ENCODE peak calls at places on chromosomes 1 and 21, in six cellular contexts. Q is A549, V is tibial nerve, U is heart left ventricle, T is gastrocnemius medialis, H is breast epithelium. L is an unnamed sample.

GRCh38 chr1:97930472-97930871 is 9.6 kb upstream of the DPYD start:
- DNase-seq in T (no peak), U (no peak), H (no peak), V (no peak), Q (no peak), L (no peak)

GRCh38 chr1:203201516-203202205 is 15.2 kb upstream of the CHI3L1 start:
- DNase-seq in V (no peak), Q (no peak), T (peak; percentile 44), U (no peak), H (no peak), L (no peak)

GRCh38 chr1:8435569-8436071 is 117.7 kb downstream of the SLC45A1 start:
- DNase-seq in U (no peak), V (no peak), Q (no peak), T (peak; percentile 56), H (no peak), L (no peak)

GRCh38 chr1:147264158-147264768 is 21.8 kb downstream of the CHD1L start:
- DNase-seq in Q (no peak), U (no peak), V (no peak), T (no peak), H (no peak), L (no peak)

GRCh38 chr1:64323054-64323453 is 119.6 kb downstream of the UBE2U start:
- DNase-seq in V (no peak), H (no peak), T (no peak), Q (no peak), U (no peak), L (no peak)

GRCh38 chr1:93585059-93585966 is 96.3 kb downstream of the BCAR3 start:
- DNase-seq in V (no peak), H (peak; percentile 98), Q (peak; percentile 84), T (peak; percentile 68), U (peak; percentile 95), L (no peak)

GRCh38 chr1:34840426-34840825 is 19.1 kb downstream of the SMIM12 start:
- DNase-seq in H (no peak), V (no peak), Q (no peak), T (no peak), U (no peak), L (no peak)

GRCh38 chr1:40232444-40232843 is 15.3 kb upstream of the TMCO2 start:
- DNase-seq in U (no peak), H (no peak), V (no peak), Q (no peak), T (no peak), L (no peak)

GRCh38 chr1:19398309-19398760 is 86.2 kb downstream of the SLC66A1 start:
- DNase-seq in Q (no peak), V (no peak), T (no peak), U (no peak), H (no peak), L (no peak)

GRCh38 chr1:145872421-145872891 is 13.2 kb downstream of the ANKRD35 start:
- DNase-seq in V (peak; percentile 40), U (peak; percentile 75), Q (no peak), H (peak; percentile 62), T (peak; percentile 69), L (no peak)

GRCh38 chr1:145785481-145785880 is 38.4 kb downstream of the RNF115 start:
- DNase-seq in V (no peak), H (no peak), U (no peak), T (no peak), Q (peak; percentile 46), L (no peak)

GRCh38 chr1:205578780-205579571 is 52.8 kb downstream of the ELK4 start:
- DNase-seq in U (no peak), T (no peak), Q (no peak), H (no peak), V (no peak), L (no peak)

GRCh38 chr1:2233468-2233867 is 5.3 kb downstream of the SKI start:
- DNase-seq in V (no peak), Q (no peak), T (no peak), H (no peak), U (no peak), L (no peak)

GRCh38 chr1:54543729-54544496 is 4.1 kb upstream of the ACOT11 start:
- DNase-seq in V (no peak), Q (no peak), U (no peak), H (no peak), T (no peak), L (no peak)

GRCh38 chr1:108813326-108813725 is 43.6 kb downstream of the AKNAD1 start:
- DNase-seq in U (no peak), V (no peak), Q (no peak), T (no peak), H (no peak), L (no peak)

GRCh38 chr21:36702622-36702968 is 3.7 kb downstream of the SIM2 start:
- DNase-seq in V (no peak), H (no peak), Q (no peak), T (no peak), U (no peak), L (no peak)

GRCh38 chr1:248849637-248850036 is 9.2 kb downstream of the ZNF692 start:
- DNase-seq in Q (no peak), U (no peak), H (no peak), V (no peak), T (no peak), L (no peak)

GRCh38 chr1:32200226-32201010 is at the start of gene CCDC28B:
- DNase-seq in Q (no peak), V (peak; percentile 65), T (peak; percentile 61), U (peak; percentile 80), H (peak; percentile 48), L (no peak)

GRCh38 chr1:12597792-12598191 is 20.2 kb downstream of the DHRS3 start:
- DNase-seq in H (peak; percentile 91), V (peak; percentile 49), Q (no peak), T (peak; percentile 71), U (peak; percentile 82), L (no peak)

GRCh38 chr1:12593621-12594066 is 24.4 kb downstream of the DHRS3 start:
- DNase-seq in V (peak; percentile 58), H (peak; percentile 52), T (peak; percentile 71), U (peak; percentile 75), Q (peak; percentile 83), L (no peak)

GRCh38 chr1:12594490-12594889 is 23.5 kb downstream of the DHRS3 start:
- DNase-seq in T (no peak), V (no peak), Q (no peak), H (no peak), U (peak; percentile 25), L (no peak)

GRCh38 chr1:12594966-12595838 is 22.8 kb downstream of the DHRS3 start:
- DNase-seq in U (peak; percentile 87), H (peak; percentile 89), T (no peak), Q (peak; percentile 80), V (no peak), L (no peak)

DNA sequence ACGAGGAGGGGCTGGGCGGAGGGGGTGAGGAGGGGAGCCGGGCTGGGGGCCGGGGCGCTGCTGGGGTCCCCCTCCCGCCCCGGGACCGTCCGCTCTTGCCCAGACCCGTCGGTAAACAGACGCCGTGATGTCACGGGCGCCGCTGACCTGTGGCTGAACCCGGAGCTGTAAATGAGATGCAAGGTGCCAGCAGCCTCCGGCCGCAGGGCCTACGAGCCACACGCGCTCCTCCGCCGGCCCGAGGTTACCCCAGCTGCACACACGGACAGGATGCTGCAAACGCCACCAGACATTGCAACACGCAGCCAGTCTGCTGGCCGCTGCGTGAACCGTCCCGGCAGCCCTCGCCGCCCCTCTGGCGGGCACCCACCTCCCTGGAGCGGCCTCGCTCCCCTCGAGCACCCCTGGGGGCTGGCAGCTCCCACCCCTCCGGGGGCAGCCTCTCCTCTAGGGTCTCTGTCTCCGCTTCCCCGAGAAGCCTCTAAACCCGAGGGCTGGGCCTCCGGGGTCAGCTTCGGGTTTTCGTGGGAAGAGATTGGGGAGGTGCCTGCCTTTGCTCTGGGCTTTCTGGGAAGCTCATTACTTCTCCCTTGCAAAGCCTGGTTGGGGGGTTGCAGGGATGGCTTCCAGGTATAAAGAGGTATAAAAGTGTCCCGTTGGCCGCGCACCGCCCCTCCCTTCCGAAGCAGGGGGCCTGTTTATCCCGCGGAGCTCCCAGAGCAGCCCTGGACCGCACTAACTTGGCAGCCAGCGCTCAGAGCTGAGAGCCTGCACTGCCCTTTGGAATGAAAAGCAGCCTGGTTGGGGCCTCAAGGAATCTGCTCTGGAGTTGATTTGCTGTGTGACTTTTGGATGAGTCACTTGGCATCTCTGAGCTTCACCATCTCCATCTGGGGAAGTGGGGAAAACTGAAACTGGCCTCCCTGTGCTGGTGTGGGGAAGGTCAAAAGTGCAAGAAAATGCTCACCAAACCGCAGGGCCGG is 21.9 kb downstream of the DHRS3 start:
- DNase-seq in T (peak; percentile 91), H (peak; percentile 97), U (peak; percentile 95), V (peak; percentile 71), Q (peak; percentile 98), L (no peak)
- H3K27ac ChIP-seq in T (peak overlapping the region; percentile 90), H (peak overlapping the region; percentile 97), U (peak overlapping the region; percentile 91), V (peak overlapping the region; percentile 91), Q (peak overlapping the region; percentile 97), L (peak overlapping the region; percentile 87)

DNA sequence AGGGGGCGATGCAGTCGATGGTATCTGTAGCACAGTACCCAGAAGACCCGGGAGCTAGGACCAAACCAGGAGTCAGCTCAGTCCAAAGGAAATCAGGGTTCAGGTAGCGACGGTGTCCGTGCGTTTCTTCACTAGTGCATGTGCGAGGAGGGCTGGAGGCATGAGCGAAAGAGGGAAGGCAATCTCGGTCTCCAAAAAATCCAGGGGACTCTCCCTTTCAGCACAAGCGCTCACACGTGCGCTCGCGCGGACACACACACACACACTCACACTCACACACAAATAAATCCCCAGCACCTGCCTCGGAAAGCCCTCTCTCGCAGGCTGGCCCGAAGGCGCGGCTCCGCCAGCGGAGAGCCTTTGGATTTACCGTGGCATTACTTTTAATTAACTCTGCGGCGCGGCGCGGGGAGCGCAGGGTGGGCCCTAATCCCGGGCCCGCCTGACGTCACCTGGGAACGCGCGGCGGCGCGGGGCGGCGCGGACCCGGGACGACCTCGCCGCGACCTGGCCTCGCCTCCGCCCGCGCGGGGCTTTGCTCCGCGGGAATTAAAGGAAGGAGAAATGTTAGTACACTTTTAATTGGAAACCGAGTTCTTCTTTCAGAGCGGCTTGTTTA is 121.2 kb downstream of the LMX1A start:
- DNase-seq in U (no peak), V (no peak), T (no peak), Q (no peak), H (no peak), L (no peak)
- TF ChIP-seq POLR2A in U (no peak), V (no peak), T (no peak), Q (no peak), H (no peak), L (no peak)

DNA sequence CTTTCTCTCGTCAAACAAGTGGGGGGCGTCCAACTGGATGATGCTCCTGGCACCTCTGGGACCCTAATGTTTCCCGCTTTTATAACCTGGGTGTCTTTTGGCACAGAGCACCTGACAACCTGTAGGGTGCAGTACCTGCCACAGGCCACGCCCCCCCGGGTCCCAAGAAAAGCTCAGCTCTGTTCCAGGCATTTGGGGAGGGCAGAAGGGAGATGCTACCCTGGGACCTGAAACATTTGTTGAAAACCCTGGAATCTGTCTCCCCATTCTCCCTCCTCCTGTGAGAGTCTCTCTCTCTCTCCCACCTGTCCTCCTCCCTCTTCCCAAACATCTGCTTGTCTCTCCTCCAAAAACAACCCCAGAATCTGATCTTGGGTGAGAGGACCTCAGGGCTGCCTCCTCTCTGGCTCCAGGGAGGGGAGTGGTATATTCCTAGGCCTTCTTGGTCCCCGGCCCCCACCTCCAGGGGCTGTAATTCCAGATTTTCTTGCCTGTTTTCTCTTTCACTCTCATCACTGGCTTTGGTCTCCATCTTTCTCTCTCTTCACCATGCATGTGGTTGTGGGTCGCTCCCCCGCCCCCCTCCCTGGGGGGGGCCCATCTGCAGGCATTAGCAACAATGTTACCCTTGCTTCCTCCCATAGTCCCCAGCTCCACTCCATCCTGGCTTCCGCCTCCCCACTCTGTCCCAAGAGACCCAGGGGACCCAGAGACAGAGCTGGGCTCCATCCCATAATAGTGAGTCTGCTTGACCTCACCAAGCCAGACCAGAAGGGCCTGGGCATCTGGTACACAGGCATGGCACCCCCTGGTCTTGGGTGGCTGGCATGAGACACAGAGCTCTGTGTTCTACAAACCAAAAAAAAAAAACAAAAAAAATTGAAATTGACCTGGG is 4.1 kb downstream of the AHDC1 start:
- DNase-seq in V (no peak), T (no peak), Q (no peak), H (no peak), U (peak; percentile 33), L (no peak)
- H3K4me1 ChIP-seq in V (peaks cover 74% of the 10 kb centered on the region), T (peaks cover 72% of the 10 kb centered on the region), Q (peaks cover 58% of the 10 kb centered on the region), H (peaks cover 39% of the 10 kb centered on the region), U (peaks cover 73% of the 10 kb centered on the region), L (peaks cover 61% of the 10 kb centered on the region)

GRCh38 chr1:215835951-215836350 is 268.8 kb downstream of the KCTD3 start:
- DNase-seq in Q (no peak), V (no peak), T (no peak), U (no peak), H (no peak), L (no peak)
- H3K27ac ChIP-seq in Q (no peak overlapping the region), V (no peak overlapping the region), T (no peak overlapping the region), U (no peak overlapping the region), H (no peak overlapping the region), L (no peak overlapping the region)

L was measured in esophagus squamous epithelium.